ENCODE peak calls at places on chromosomes 5 and 9, in seven cellular contexts. Q, X, H, E, M, O and Y are unnamed samples.

GRCh38 chr5:141488591-141489478 is at the start of gene PCDHGC5:
- DNase-seq in Q (no peak), X (no peak), H (peak; percentile 51), E (no peak), M (no peak), O (no peak), Y (no peak)

GRCh38 chr9:93392974-93393373 is 58.5 kb upstream of the FAM120A start:
- DNase-seq in Q (no peak), X (no peak), H (no peak), E (no peak), M (no peak), O (no peak), Y (no peak)

GRCh38 chr9:136956604-136957003 is 4.5 kb downstream of the LCN12 start:
- DNase-seq in Q (no peak), X (no peak), H (no peak), E (no peak), M (no peak), O (no peak), Y (no peak)

GRCh38 chr5:112344540-112344939 is 74.5 kb downstream of the EPB41L4A start:
- DNase-seq in Q (peak; percentile 41), X (no peak), H (no peak), E (no peak), M (no peak), O (no peak), Y (no peak)

GRCh38 chr9:131407717-131408195 is 13.9 kb downstream of the PRRC2B start:
- DNase-seq in Q (peak; percentile 66), X (no peak), H (no peak), E (peak; percentile 78), M (peak; percentile 69), O (peak; percentile 61), Y (peak; percentile 71)

GRCh38 chr5:32020271-32020670 is 153.8 kb downstream of the GOLPH3 start:
- DNase-seq in Q (no peak), X (no peak), H (no peak), E (no peak), M (no peak), O (no peak), Y (no peak)

GRCh38 chr9:23581936-23582335 is 244.1 kb downstream of the ELAVL2 start:
- DNase-seq in Q (no peak), X (no peak), H (no peak), E (no peak), M (no peak), O (no peak), Y (no peak)

GRCh38 chr5:157006262-157006661 is 43.2 kb upstream of the TIMD4 start:
- DNase-seq in Q (no peak), X (no peak), H (no peak), E (no peak), M (no peak), O (no peak), Y (no peak)

GRCh38 chr5:93192107-93192506 is 388.9 kb downstream of the NR2F1-AS1 start:
- DNase-seq in Q (no peak), X (no peak), H (peak; percentile 60), E (no peak), M (no peak), O (no peak), Y (no peak)

GRCh38 chr9:70594546-70594945 is 180.1 kb upstream of the KLF9 start:
- DNase-seq in Q (no peak), X (no peak), H (no peak), E (no peak), M (no peak), O (no peak), Y (no peak)

GRCh38 chr9:123741214-123741613 is 188.7 kb downstream of the DENND1A start:
- DNase-seq in Q (no peak), X (no peak), H (no peak), E (no peak), M (no peak), O (no peak), Y (no peak)

GRCh38 chr5:92353107-92354030 is 970.3 kb upstream of the ARRDC3 start:
- DNase-seq in Q (no peak), X (no peak), H (no peak), E (no peak), M (no peak), O (no peak), Y (no peak)

DNA sequence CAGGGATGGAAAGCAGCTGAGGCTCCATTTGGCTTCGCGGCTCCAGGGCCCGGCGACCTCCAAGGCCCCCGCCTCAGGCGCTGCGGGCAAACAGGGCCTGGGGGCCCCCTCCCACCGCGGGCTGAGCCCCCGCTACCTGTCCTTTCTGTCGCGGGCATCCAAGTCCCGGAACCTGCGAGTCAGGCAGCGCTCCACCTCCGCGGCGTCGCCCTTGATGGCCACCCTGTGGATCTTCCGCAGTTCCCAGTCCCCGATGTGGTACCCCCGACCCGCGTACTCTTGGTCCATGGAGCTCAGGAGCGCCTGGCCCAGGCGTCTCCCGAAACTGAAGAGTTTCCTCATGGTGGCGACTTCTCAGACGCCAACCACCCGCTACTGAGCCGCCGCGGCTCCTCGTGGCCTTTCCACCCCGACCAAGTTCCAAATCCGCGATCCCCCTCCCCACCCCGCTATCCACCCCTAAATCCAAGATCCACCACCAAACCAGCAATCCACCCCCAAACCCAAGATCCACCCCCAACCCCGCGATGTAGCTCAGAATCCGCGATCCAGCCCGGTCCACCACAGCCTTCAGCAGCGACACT is 86.5 kb upstream of the CCDC180 start:
- DNase-seq in Q (no peak), X (no peak), H (no peak), E (peak; percentile 46), M (no peak), O (peak; percentile 9), Y (no peak)
- H3K4me3 ChIP-seq in Q (peak overlapping the region; percentile 43), X (no peak overlapping the region), H (peak overlapping the region; percentile 26), E (peak overlapping the region; percentile 62), M (peak overlapping the region; percentile 39), O (peak overlapping the region; percentile 8), Y (peak overlapping the region; percentile 48)

DNA sequence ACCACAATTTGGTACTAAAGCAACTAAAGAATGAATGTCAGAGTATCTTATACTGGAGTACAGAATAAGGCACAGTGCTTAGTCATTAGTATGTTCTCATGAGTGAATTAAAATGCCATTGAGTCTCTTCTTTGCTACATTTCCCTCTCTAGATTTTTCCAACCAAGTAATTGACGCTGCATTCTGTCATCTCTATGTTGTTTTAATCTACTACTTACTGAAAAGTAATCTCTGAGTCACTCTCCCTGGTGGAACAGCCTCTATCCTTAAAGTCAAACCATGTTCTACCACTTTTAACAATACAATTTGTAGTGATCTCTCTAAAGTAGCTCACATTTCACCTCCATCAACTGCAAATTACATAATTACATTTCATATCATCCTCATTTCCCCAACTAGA is 495.1 kb downstream of the CDH18 start:
- DNase-seq in Q (no peak), X (no peak), H (no peak), E (no peak), M (no peak), O (no peak), Y (no peak)
- H3K4me3 ChIP-seq in Q (no peak overlapping the region), X (no peak overlapping the region), H (no peak overlapping the region), E (no peak overlapping the region), M (no peak overlapping the region), O (no peak overlapping the region), Y (no peak overlapping the region)

DNA sequence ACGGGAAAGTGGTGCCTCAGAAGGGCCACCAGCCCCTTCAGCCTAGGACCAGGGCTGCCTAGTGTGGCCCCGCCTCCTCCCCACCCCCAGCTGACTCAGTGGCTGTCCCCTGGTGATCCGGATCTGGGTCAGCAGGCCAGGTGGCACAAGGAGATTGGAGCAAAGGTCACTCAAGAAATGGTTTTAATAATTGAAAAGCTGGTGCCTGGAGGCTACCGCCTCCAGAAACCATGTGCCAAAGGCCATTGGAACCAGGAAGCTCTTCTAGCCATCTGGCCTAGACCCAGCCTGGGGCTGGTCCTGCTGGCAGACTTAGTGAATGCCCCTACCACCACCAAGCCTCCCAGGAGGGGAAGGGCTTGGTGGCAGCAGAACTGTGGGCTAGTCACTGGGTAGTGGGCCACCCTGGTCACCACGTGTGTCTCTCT is 1.5 kb downstream of the ST6GALNAC4 start:
- DNase-seq in Q (no peak), X (no peak), H (no peak), E (no peak), M (no peak), O (peak; percentile 65), Y (no peak)
- H3K4me3 ChIP-seq in Q (peak overlapping the region; percentile 73), X (no peak overlapping the region), H (no peak overlapping the region), E (no peak overlapping the region), M (no peak overlapping the region), O (no peak overlapping the region), Y (peak overlapping the region; percentile 76)

GRCh38 chr5:122697171-122697570 is 77.7 kb upstream of the SNX2 start:
- DNase-seq in Q (no peak), X (no peak), H (no peak), E (no peak), M (no peak), O (no peak), Y (no peak)
- H3K4me3 ChIP-seq in Q (no peak overlapping the region), X (no peak overlapping the region), H (no peak overlapping the region), E (no peak overlapping the region), M (no peak overlapping the region), O (no peak overlapping the region), Y (no peak overlapping the region)

GRCh38 chr5:158117467-158118165 is 258.7 kb upstream of the CLINT1 start:
- DNase-seq in Q (no peak), X (peak; percentile 39), H (no peak), E (no peak), M (no peak), O (no peak), Y (peak; percentile 27)
- H3K4me3 ChIP-seq in Q (no peak overlapping the region), X (no peak overlapping the region), H (no peak overlapping the region), E (no peak overlapping the region), M (no peak overlapping the region), O (no peak overlapping the region), Y (no peak overlapping the region)

DNA sequence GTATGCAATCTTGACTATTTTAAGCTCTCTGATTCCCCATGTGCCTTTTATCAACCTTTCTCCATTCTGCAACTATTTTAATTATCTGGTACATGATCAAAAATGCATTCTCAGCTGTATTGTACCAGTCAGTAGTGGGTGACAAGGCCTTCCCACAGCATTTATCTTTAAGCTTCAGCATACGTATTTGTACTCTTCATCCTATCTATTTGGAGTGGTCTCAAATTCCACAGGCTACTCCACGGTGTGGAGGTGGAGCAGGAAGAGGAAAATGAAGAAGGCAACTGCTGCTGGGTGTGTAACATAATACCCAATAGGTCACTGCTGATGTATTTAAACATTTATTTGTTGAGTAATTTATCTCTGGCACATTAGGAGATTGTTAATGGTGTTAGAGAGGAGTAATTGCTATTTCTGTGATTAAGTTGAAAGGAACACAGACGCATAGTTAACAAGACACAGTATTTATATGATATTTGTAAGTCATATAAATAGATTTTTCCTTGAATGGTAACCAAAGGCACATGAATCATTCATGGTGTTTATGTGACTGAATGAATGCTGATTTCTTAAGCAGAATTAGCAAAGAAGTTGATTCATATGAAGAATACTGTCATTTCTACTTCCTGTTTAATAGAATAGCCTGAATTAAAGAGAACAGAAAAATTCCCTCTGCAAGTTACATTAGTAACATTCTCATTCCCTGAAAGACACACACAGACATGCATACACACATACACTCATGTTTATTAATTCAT is 153.8 kb upstream of the NR3C1 start:
- DNase-seq in Q (no peak), X (no peak), H (peak; percentile 37), E (no peak), M (no peak), O (no peak), Y (no peak)
- H3K4me3 ChIP-seq in Q (no peak overlapping the region), X (no peak overlapping the region), H (no peak overlapping the region), E (no peak overlapping the region), M (no peak overlapping the region), O (no peak overlapping the region), Y (no peak overlapping the region)

DNA sequence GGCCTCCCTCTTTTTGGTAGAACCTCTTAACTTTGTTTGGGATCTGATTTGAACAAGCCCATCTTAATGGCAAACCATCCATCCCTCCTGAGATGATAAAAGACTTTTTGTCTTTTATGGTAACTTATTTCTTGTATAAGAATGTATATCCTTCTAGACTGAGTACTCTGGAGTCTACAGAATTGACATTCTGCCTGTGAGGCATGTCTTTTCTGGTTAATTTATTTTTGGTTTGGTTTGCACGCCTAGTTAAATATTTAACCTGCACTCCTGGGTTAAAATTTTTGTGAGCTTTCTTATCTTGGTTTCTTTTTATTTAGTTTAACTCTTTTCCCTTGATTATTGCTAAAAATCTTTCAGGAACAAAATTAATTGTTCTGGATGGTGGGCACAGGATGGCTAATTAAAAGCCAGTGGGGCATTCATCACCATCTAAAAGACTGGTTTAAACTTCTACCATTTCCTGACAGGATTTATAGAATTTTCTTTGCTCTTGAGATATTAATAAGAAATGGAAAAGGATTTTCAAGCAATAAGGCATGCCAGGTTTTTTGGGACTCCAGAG is 50.3 kb downstream of the PHAX start:
- DNase-seq in Q (no peak), X (no peak), H (no peak), E (no peak), M (no peak), O (no peak), Y (no peak)
- H3K4me3 ChIP-seq in Q (no peak overlapping the region), X (no peak overlapping the region), H (no peak overlapping the region), E (no peak overlapping the region), M (no peak overlapping the region), O (no peak overlapping the region), Y (no peak overlapping the region)